ENCODE peak calls at places on chromosomes 4 and X, in four cellular contexts. One of them, this sample, is unnamed.

GRCh38 chrX:131288738-131289511 is at the start of gene IGSF1:
- DNase-seq in HepG2: peak
- DNase-seq in H1: peak
- DNase-seq in GM12878: no peak
- DNase-seq in this sample: peak

GRCh38 chrX:129651756-129652564 is 2.8 kb downstream of the APLN start:
- DNase-seq in HepG2: no peak
- DNase-seq in H1: no peak
- DNase-seq in GM12878: no peak
- DNase-seq in this sample: no peak

GRCh38 chrX:130539721-130540321 is 138.0 kb downstream of the RBMX2 start:
- DNase-seq in HepG2: peak
- DNase-seq in H1: no peak
- DNase-seq in GM12878: no peak
- DNase-seq in this sample: peak

GRCh38 chrX:21373637-21374162 is 518 bp upstream of the CNKSR2 start:
- DNase-seq in HepG2: no peak
- DNase-seq in H1: no peak
- DNase-seq in GM12878: no peak
- DNase-seq in this sample: no peak

GRCh38 chr4:10157478-10158354 is 41.1 kb upstream of the WDR1 start:
- DNase-seq in HepG2: peak
- DNase-seq in H1: peak
- DNase-seq in GM12878: peak
- DNase-seq in this sample: peak

GRCh38 chr4:41281038-41281634 is 24.4 kb downstream of the UCHL1 start:
- DNase-seq in HepG2: peak
- DNase-seq in H1: no peak
- DNase-seq in GM12878: peak
- DNase-seq in this sample: peak

GRCh38 chrX:20542072-20542471 is 275.4 kb upstream of the RPS6KA3 start:
- DNase-seq in HepG2: no peak
- DNase-seq in H1: no peak
- DNase-seq in GM12878: no peak
- DNase-seq in this sample: no peak

GRCh38 chr4:126986828-126987227 is 645.9 kb upstream of the INTU start:
- DNase-seq in HepG2: no peak
- DNase-seq in H1: no peak
- DNase-seq in GM12878: no peak
- DNase-seq in this sample: no peak

GRCh38 chr4:26081795-26082498 is 167.9 kb downstream of the SMIM20 start:
- DNase-seq in HepG2: peak
- DNase-seq in H1: no peak
- DNase-seq in GM12878: no peak
- DNase-seq in this sample: peak

GRCh38 chrX:45154033-45154360 is 46.7 kb downstream of the DIPK2B start:
- DNase-seq in HepG2: no peak
- DNase-seq in H1: no peak
- DNase-seq in GM12878: no peak
- DNase-seq in this sample: no peak

GRCh38 chr4:89741768-89742167 is 95.2 kb downstream of the SNCA start:
- DNase-seq in HepG2: no peak
- DNase-seq in H1: no peak
- DNase-seq in GM12878: no peak
- DNase-seq in this sample: no peak

GRCh38 chr4:158020734-158021346 is 152.0 kb downstream of the GASK1B start:
- DNase-seq in HepG2: peak
- DNase-seq in H1: no peak
- DNase-seq in GM12878: no peak
- DNase-seq in this sample: no peak

GRCh38 chrX:7047951-7048350 is 99.6 kb upstream of the STS start:
- DNase-seq in HepG2: no peak
- DNase-seq in H1: no peak
- DNase-seq in GM12878: no peak
- DNase-seq in this sample: no peak

GRCh38 chr4:38241541-38241940 is 281.3 kb downstream of the PTTG2 start:
- DNase-seq in HepG2: no peak
- DNase-seq in H1: no peak
- DNase-seq in GM12878: no peak
- DNase-seq in this sample: no peak

GRCh38 chr4:159235779-159236368 is 133.0 kb downstream of the RAPGEF2 start:
- DNase-seq in HepG2: peak
- DNase-seq in H1: no peak
- DNase-seq in GM12878: no peak
- DNase-seq in this sample: no peak

GRCh38 chr4:20456416-20456815 is 204.7 kb downstream of the SLIT2 start:
- DNase-seq in HepG2: no peak
- DNase-seq in H1: no peak
- DNase-seq in GM12878: no peak
- DNase-seq in this sample: no peak

GRCh38 chrX:77953708-77954107 is 15.7 kb downstream of the PGAM4 start:
- DNase-seq in HepG2: no peak
- DNase-seq in H1: no peak
- DNase-seq in GM12878: no peak
- DNase-seq in this sample: no peak

GRCh38 chr4:48778431-48779094 is 1.5 kb downstream of the FRYL start:
- DNase-seq in HepG2: peak
- DNase-seq in H1: no peak
- DNase-seq in GM12878: no peak
- DNase-seq in this sample: no peak

GRCh38 chrX:132853040-132853439 is 105.4 kb downstream of the HS6ST2 start:
- DNase-seq in HepG2: no peak
- DNase-seq in H1: no peak
- DNase-seq in GM12878: no peak
- DNase-seq in this sample: no peak

GRCh38 chr4:139875456-139875855 is 209.8 kb downstream of the MGST2 start:
- DNase-seq in HepG2: no peak
- DNase-seq in H1: peak
- DNase-seq in GM12878: no peak
- DNase-seq in this sample: peak

GRCh38 chr4:164716901-164717300 is 37.0 kb upstream of the SMIM31 start:
- DNase-seq in HepG2: peak
- DNase-seq in H1: no peak
- DNase-seq in GM12878: no peak
- DNase-seq in this sample: no peak

GRCh38 chrX:72255445-72255844 is 16.6 kb upstream of the ERCC6L start:
- DNase-seq in HepG2: no peak
- DNase-seq in H1: no peak
- DNase-seq in GM12878: no peak
- DNase-seq in this sample: no peak

GRCh38 chrX:150643271-150643670 is 49.9 kb upstream of the MTMR1 start:
- DNase-seq in HepG2: no peak
- DNase-seq in H1: no peak
- DNase-seq in GM12878: no peak
- DNase-seq in this sample: no peak

GRCh38 chr4:26530094-26530493 is 39.8 kb upstream of the CCKAR start:
- DNase-seq in HepG2: no peak
- DNase-seq in H1: no peak
- DNase-seq in GM12878: no peak
- DNase-seq in this sample: no peak

GRCh38 chr4:13171292-13172057 is 312.7 kb downstream of the RAB28 start:
- DNase-seq in HepG2: no peak
- DNase-seq in H1: no peak
- DNase-seq in GM12878: no peak
- DNase-seq in this sample: no peak

GRCh38 chrX:120365320-120365719 is 3.4 kb downstream of the ATP1B4 start:
- DNase-seq in HepG2: peak
- DNase-seq in H1: no peak
- DNase-seq in GM12878: no peak
- DNase-seq in this sample: no peak

GRCh38 chr4:151627491-151627890 is 133.3 kb downstream of the GATB start:
- DNase-seq in HepG2: no peak
- DNase-seq in H1: no peak
- DNase-seq in GM12878: no peak
- DNase-seq in this sample: no peak

GRCh38 chr4:6340446-6341015 is 70.9 kb downstream of the WFS1 start:
- DNase-seq in HepG2: no peak
- DNase-seq in H1: no peak
- DNase-seq in GM12878: no peak
- DNase-seq in this sample: no peak

GRCh38 chr4:6337331-6337935 is 67.8 kb downstream of the WFS1 start:
- DNase-seq in HepG2: peak
- DNase-seq in H1: no peak
- DNase-seq in GM12878: no peak
- DNase-seq in this sample: no peak

GRCh38 chr4:6339818-6340445 is 70.3 kb downstream of the WFS1 start:
- DNase-seq in HepG2: no peak
- DNase-seq in H1: no peak
- DNase-seq in GM12878: no peak
- DNase-seq in this sample: no peak

GRCh38 chr4:6338951-6339817 is 69.5 kb downstream of the WFS1 start:
- DNase-seq in HepG2: no peak
- DNase-seq in H1: no peak
- DNase-seq in GM12878: no peak
- DNase-seq in this sample: no peak

DNA sequence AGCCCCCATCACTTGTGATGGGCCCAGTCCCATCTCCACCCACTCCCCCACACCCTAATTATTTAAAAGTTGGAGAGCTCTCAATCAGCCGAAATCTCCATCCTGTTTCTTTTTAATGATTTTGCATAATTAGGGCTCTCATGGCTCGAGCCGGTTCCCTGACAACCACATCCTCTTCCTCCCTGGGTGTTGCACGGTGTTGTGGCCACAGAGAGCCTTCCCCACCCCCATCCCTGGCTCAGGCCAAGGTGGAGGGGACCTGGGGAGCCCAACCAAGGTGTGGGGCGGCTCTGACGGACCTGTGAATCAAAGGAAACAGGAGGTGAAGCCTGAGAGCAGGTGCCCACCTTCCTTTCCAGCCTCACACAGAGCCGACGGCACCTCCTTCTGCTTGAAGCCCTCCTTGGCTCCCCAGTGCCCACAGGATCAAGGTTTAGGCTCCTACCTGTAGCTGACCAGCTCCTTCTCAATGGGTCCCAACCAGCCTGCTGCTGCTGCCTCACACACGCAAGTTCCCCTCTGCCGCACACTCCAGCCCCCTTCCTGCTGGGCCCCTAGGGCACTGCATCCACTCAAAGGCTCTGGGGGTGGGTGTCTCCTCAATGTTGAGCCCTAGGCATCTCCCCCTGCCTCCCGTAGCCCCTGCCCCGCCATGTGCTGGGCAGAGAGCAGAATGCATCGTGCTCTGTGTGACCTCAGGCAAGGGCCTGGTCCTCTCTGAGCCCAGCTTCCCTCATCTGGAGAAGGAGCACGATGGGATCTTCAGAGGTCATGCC is 68.7 kb downstream of the WFS1 start:
- DNase-seq in HepG2: no peak
- DNase-seq in H1: no peak
- DNase-seq in GM12878: no peak
- DNase-seq in this sample: no peak
- TF ChIP-seq SUZ12 in HepG2: no peak
- TF ChIP-seq SUZ12 in H1: no peak
- TF ChIP-seq SUZ12 in GM12878: no peak
- TF ChIP-seq SUZ12 in this sample: no peak

DNA sequence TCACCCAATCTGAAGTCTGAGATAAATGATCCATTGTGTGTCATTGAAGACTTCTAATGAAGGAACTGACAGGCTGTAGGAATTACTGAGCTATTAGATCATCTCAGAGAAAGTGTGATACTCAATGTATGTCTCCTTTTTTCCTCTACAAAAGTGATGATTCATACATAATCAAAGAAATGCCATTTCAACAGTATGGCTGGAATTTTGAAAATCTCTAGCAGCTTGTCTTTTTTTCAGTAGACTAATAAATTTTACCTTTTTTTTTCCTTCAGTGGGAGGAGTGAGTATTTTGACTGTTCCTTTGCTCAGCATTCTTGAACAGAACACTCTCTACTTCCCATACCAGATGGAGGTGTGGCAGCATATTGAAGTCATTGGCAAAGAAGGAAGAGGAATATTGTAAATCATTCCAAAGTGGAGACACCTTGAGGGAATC is 222.8 kb upstream of the PCDH18 start:
- DNase-seq in HepG2: no peak
- DNase-seq in H1: no peak
- DNase-seq in GM12878: no peak
- DNase-seq in this sample: no peak
- TF ChIP-seq ZNF274 in HepG2: no peak
- TF ChIP-seq ZNF274 in H1: no peak
- TF ChIP-seq ZNF274 in GM12878: no peak
- TF ChIP-seq ZNF274 in this sample: no peak

GRCh38 chr4:52914051-52914605 is 52.0 kb downstream of the RASL11B start:
- DNase-seq in HepG2: peak
- DNase-seq in H1: no peak
- DNase-seq in GM12878: no peak
- DNase-seq in this sample: no peak

GRCh38 chr4:52912608-52913007 is 50.5 kb downstream of the RASL11B start:
- DNase-seq in HepG2: no peak
- DNase-seq in H1: no peak
- DNase-seq in GM12878: no peak
- DNase-seq in this sample: no peak

GRCh38 chr4:52910115-52910514 is 48.0 kb downstream of the RASL11B start:
- DNase-seq in HepG2: no peak
- DNase-seq in H1: no peak
- DNase-seq in GM12878: no peak
- DNase-seq in this sample: no peak

GRCh38 chr4:52915131-52915645 is 53.1 kb downstream of the RASL11B start:
- DNase-seq in HepG2: no peak
- DNase-seq in H1: no peak
- DNase-seq in GM12878: no peak
- DNase-seq in this sample: no peak

GRCh38 chr4:52911684-52912294 is 49.7 kb downstream of the RASL11B start:
- DNase-seq in HepG2: peak
- DNase-seq in H1: peak
- DNase-seq in GM12878: peak
- DNase-seq in this sample: peak
- TF ChIP-seq SUZ12 in HepG2: no peak
- TF ChIP-seq SUZ12 in H1: no peak
- TF ChIP-seq SUZ12 in GM12878: no peak
- TF ChIP-seq SUZ12 in this sample: no peak

GRCh38 chr4:36485885-36486284 is 204.5 kb downstream of the DTHD1 start:
- DNase-seq in HepG2: no peak
- DNase-seq in H1: no peak
- DNase-seq in GM12878: no peak
- DNase-seq in this sample: no peak

GRCh38 chr4:36494016-36494415 is 212.6 kb downstream of the DTHD1 start:
- DNase-seq in HepG2: no peak
- DNase-seq in H1: no peak
- DNase-seq in GM12878: no peak
- DNase-seq in this sample: no peak

GRCh38 chr4:36493240-36493639 is 211.8 kb downstream of the DTHD1 start:
- DNase-seq in HepG2: no peak
- DNase-seq in H1: no peak
- DNase-seq in GM12878: no peak
- DNase-seq in this sample: no peak

GRCh38 chr4:36492590-36492989 is 211.2 kb downstream of the DTHD1 start:
- DNase-seq in HepG2: no peak
- DNase-seq in H1: no peak
- DNase-seq in GM12878: no peak
- DNase-seq in this sample: no peak

DNA sequence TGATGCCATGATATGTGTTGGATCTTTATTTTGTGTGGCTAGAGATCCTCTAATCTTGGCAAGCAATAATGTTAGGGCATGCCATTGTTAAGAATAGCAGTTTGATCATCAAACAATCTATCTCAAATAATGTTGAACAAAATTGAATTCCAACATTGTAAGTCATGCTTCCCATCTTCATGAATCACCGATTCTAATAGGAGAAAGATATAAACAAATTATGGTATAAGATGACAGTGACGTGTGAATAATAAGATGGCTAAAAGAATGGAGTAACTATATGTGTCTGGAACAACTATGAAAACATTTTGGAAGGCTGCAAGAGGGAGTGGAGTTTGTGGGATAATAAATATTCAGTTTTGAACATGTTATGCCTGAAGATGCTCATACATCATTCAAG is 208.4 kb downstream of the DTHD1 start:
- DNase-seq in HepG2: no peak
- DNase-seq in H1: no peak
- DNase-seq in GM12878: no peak
- DNase-seq in this sample: no peak
- TF ChIP-seq ZNF274 in HepG2: no peak
- TF ChIP-seq ZNF274 in H1: no peak
- TF ChIP-seq ZNF274 in GM12878: no peak
- TF ChIP-seq ZNF274 in this sample: no peak

This sample was measured in NT2/D1.